ENCODE peak calls at places on chromosomes 2 and 18, in eight cellular contexts. M is Panc1; P is T-helper 2 cell; F is skeletal muscle cell; K is NCI-H2081; E is tibial artery; N is activated CD8-positive, alpha-beta memory T cell treated with anti-CD3 and anti-CD28 coated beads for 48 hours; A is NCI-H1092. D is an unnamed sample.

GRCh38 chr2:207248702-207249355 is 83.1 kb upstream of the KLF7 start:
- DNase-seq in M (no peak), P (no peak), F (no peak), K (no peak), E (no peak), N (no peak), A (no peak), D (no peak)

GRCh38 chr2:225091336-225091735 is 49.1 kb upstream of the DOCK10 start:
- DNase-seq in M (peak), P (no peak), F (peak), K (no peak), E (no peak), N (no peak), A (no peak), D (no peak)

GRCh38 chr18:9401166-9401565 is 66.6 kb downstream of the TWSG1 start:
- DNase-seq in M (no peak), P (no peak), F (no peak), K (no peak), E (no peak), N (no peak), A (no peak), D (no peak)

GRCh38 chr18:49025767-49026500 is 75.2 kb upstream of the SMAD7 start:
- DNase-seq in M (no peak), P (no peak), F (no peak), K (no peak), E (no peak), N (no peak), A (no peak), D (no peak)

GRCh38 chr2:16674154-16674553 is 8.5 kb upstream of the CYRIA start:
- DNase-seq in M (no peak), P (no peak), F (no peak), K (no peak), E (no peak), N (no peak), A (no peak), D (no peak)

GRCh38 chr2:209422191-209422754 is 1.6 kb upstream of the MAP2 start:
- DNase-seq in M (no peak), P (no peak), F (no peak), K (no peak), E (no peak), N (no peak), A (no peak), D (peak)

GRCh38 chr2:216545359-216545758 is 46.7 kb downstream of the RPL37A start:
- DNase-seq in M (no peak), P (no peak), F (no peak), K (no peak), E (no peak), N (no peak), A (no peak), D (no peak)

GRCh38 chr2:174597347-174598047 is at the start of gene WIPF1:
- DNase-seq in M (no peak), P (no peak), F (no peak), K (no peak), E (no peak), N (no peak), A (no peak), D (no peak)

GRCh38 chr2:62196278-62196901 is 475 bp downstream of the B3GNT2 start:
- DNase-seq in M (no peak), P (peak), F (no peak), K (peak), E (peak), N (peak), A (no peak), D (peak)

GRCh38 chr2:42840760-42841159 is 48.4 kb upstream of the HAAO start:
- DNase-seq in M (no peak), P (no peak), F (no peak), K (no peak), E (no peak), N (no peak), A (no peak), D (no peak)

GRCh38 chr18:4264347-4264791 is 190.7 kb downstream of the DLGAP1 start:
- DNase-seq in M (no peak), P (no peak), F (no peak), K (no peak), E (no peak), N (no peak), A (no peak), D (no peak)

GRCh38 chr2:192016265-192016664 is 169.4 kb upstream of the CAVIN2 start:
- DNase-seq in M (no peak), P (no peak), F (peak), K (no peak), E (no peak), N (no peak), A (no peak), D (no peak)

GRCh38 chr2:71281950-71282349 is 49.6 kb upstream of the ZNF638 start:
- DNase-seq in M (no peak), P (no peak), F (no peak), K (no peak), E (no peak), N (no peak), A (no peak), D (no peak)

GRCh38 chr2:102187191-102188150 is 648 bp downstream of the IL1RL2 start:
- DNase-seq in M (no peak), P (peak), F (no peak), K (no peak), E (peak), N (no peak), A (no peak), D (no peak)

GRCh38 chr2:10469955-10470568 is 21.9 kb upstream of the ODC1 start:
- DNase-seq in M (no peak), P (no peak), F (no peak), K (no peak), E (no peak), N (no peak), A (no peak), D (no peak)

GRCh38 chr2:191869781-191870180 is 22.9 kb upstream of the CAVIN2 start:
- DNase-seq in M (no peak), P (no peak), F (no peak), K (no peak), E (no peak), N (no peak), A (no peak), D (peak)

GRCh38 chr18:70072678-70073077 is 125.0 kb upstream of the CD226 start:
- DNase-seq in M (no peak), P (no peak), F (no peak), K (peak), E (no peak), N (no peak), A (peak), D (peak)

GRCh38 chr18:6934859-6935258 is 182.7 kb downstream of the LAMA1 start:
- DNase-seq in M (no peak), P (no peak), F (no peak), K (no peak), E (no peak), N (no peak), A (no peak), D (no peak)

GRCh38 chr2:86661333-86661732 is 37.7 kb upstream of the RNF103 start:
- DNase-seq in M (no peak), P (no peak), F (no peak), K (peak), E (no peak), N (no peak), A (no peak), D (no peak)

GRCh38 chr2:120318626-120319025 is 27.3 kb upstream of the INHBB start:
- DNase-seq in M (no peak), P (no peak), F (no peak), K (no peak), E (peak), N (no peak), A (no peak), D (no peak)

GRCh38 chr2:229164545-229165249 is 106.4 kb downstream of the PID1 start:
- DNase-seq in M (no peak), P (no peak), F (no peak), K (peak), E (no peak), N (no peak), A (no peak), D (no peak)

GRCh38 chr2:198127627-198128026 is 323.2 kb downstream of the PLCL1 start:
- DNase-seq in M (peak), P (peak), F (peak), K (peak), E (peak), N (no peak), A (peak), D (peak)

GRCh38 chr2:25279091-25279651 is 62.6 kb downstream of the DNMT3A start:
- DNase-seq in M (no peak), P (no peak), F (no peak), K (peak), E (peak), N (no peak), A (no peak), D (peak)

GRCh38 chr2:75619992-75620740 is 26.4 kb upstream of the MRPL19 start:
- DNase-seq in M (no peak), P (no peak), F (no peak), K (no peak), E (no peak), N (no peak), A (no peak), D (no peak)

D was measured in COR-L47.